ENCODE peak calls at places on chromosomes 4 and X, in four cellular contexts. N is Panc1, X is HL-60, Y is transverse colon. U is an unnamed sample.

GRCh38 chr4:15488658-15489470 is 19.2 kb downstream of the CC2D2A start:
- DNase-seq in N (no peak), X (no peak), Y (no peak), U (no peak)

GRCh38 chr4:8238061-8238511 is 31.5 kb upstream of the HTRA3 start:
- DNase-seq in N (no peak), X (no peak), Y (peak; percentile 67), U (no peak)

GRCh38 chr4:54090804-54091623 is 8.9 kb upstream of the GSX2 start:
- DNase-seq in N (no peak), X (no peak), Y (peak; percentile 50), U (no peak)

GRCh38 chr4:20196476-20196875 is 55.2 kb upstream of the SLIT2 start:
- DNase-seq in N (no peak), X (no peak), Y (no peak), U (no peak)

GRCh38 chrX:12974797-12975669 is at the start of gene TMSB4X:
- DNase-seq in N (no peak), X (peak; percentile 84), Y (peak; percentile 89), U (peak; percentile 93)

GRCh38 chr4:54322817-54323417 is 93.8 kb downstream of the PDGFRA start:
- DNase-seq in N (peak; percentile 20), X (peak; percentile 57), Y (peak; percentile 67), U (no peak)

GRCh38 chrX:122238801-122239200 is 945.3 kb upstream of the GRIA3 start:
- DNase-seq in N (no peak), X (no peak), Y (no peak), U (no peak)

GRCh38 chr4:89995824-89996223 is 101.2 kb downstream of the MMRN1 start:
- DNase-seq in N (no peak), X (no peak), Y (no peak), U (no peak)

GRCh38 chr4:48379587-48380140 is 38.3 kb downstream of the SLAIN2 start:
- DNase-seq in N (no peak), X (no peak), Y (no peak), U (no peak)

GRCh38 chr4:76216975-76217814 is 3.6 kb upstream of the SCARB2 start:
- DNase-seq in N (no peak), X (no peak), Y (no peak), U (no peak)

GRCh38 chrX:118370921-118371624 is 25.2 kb downstream of the WDR44 start:
- DNase-seq in N (no peak), X (no peak), Y (no peak), U (no peak)

GRCh38 chr4:182881928-182882327 is 35.3 kb downstream of the DCTD start:
- DNase-seq in N (no peak), X (no peak), Y (no peak), U (peak; percentile 79)

GRCh38 chr4:43277003-43277402 is 384.5 kb downstream of the GRXCR1 start:
- DNase-seq in N (no peak), X (no peak), Y (no peak), U (no peak)

GRCh38 chrX:15366507-15367352 is 17.5 kb downstream of the VEGFD start:
- DNase-seq in N (no peak), X (peak; percentile 54), Y (no peak), U (no peak)

GRCh38 chr4:25446611-25447010 is 69.5 kb downstream of the ANAPC4 start:
- DNase-seq in N (no peak), X (no peak), Y (no peak), U (no peak)

GRCh38 chr4:10182446-10183424 is 66.1 kb upstream of the WDR1 start:
- DNase-seq in N (no peak), X (no peak), Y (no peak), U (no peak)

GRCh38 chr4:154491731-154492249 is at the start of gene DCHS2:
- DNase-seq in N (no peak), X (no peak), Y (peak; percentile 24), U (peak; percentile 78)

GRCh38 chr4:147830102-147830463 is 98.2 kb downstream of the ARHGAP10 start:
- DNase-seq in N (no peak), X (no peak), Y (no peak), U (no peak)

GRCh38 chr4:182192511-182193181 is 50.6 kb upstream of the TENM3 start:
- DNase-seq in N (no peak), X (no peak), Y (no peak), U (no peak)

GRCh38 chr4:1241936-1242505 is 6.9 kb downstream of the CTBP1 start:
- DNase-seq in N (no peak), X (no peak), Y (peak; percentile 6), U (peak; percentile 62)

GRCh38 chr4:152996101-152996500 is 60.0 kb downstream of the FHDC1 start:
- DNase-seq in N (no peak), X (no peak), Y (no peak), U (no peak)

GRCh38 chrX:50747471-50747900 is 66.5 kb downstream of the SHROOM4 start:
- DNase-seq in N (peak; percentile 15), X (peak; percentile 2), Y (no peak), U (no peak)

GRCh38 chr4:37066149-37066548 is 178.4 kb upstream of the NWD2 start:
- DNase-seq in N (no peak), X (no peak), Y (no peak), U (no peak)

GRCh38 chr4:102640669-102641068 is 120.1 kb downstream of the MANBA start:
- DNase-seq in N (no peak), X (no peak), Y (no peak), U (no peak)

GRCh38 chr4:3323071-3323481 is 30.3 kb downstream of the RGS12 start:
- DNase-seq in N (no peak), X (no peak), Y (no peak), U (no peak)

GRCh38 chrX:153537526-153538295 is 20.3 kb downstream of the ATP2B3 start:
- DNase-seq in N (no peak), X (no peak), Y (no peak), U (no peak)

GRCh38 chrX:74246524-74246923 is 57.5 kb upstream of the ZCCHC13 start:
- DNase-seq in N (peak; percentile 30), X (no peak), Y (no peak), U (no peak)

GRCh38 chrX:10972731-10973130 is 138.4 kb upstream of the HCCS start:
- DNase-seq in N (no peak), X (no peak), Y (no peak), U (no peak)

GRCh38 chrX:10971176-10971575 is 140.0 kb upstream of the HCCS start:
- DNase-seq in N (no peak), X (no peak), Y (no peak), U (no peak)

GRCh38 chrX:10966057-10966456 is 145.1 kb upstream of the HCCS start:
- DNase-seq in N (no peak), X (no peak), Y (no peak), U (no peak)

GRCh38 chrX:10974920-10975319 is 136.2 kb upstream of the HCCS start:
- DNase-seq in N (no peak), X (no peak), Y (no peak), U (no peak)

GRCh38 chrX:10971759-10972158 is 139.4 kb upstream of the HCCS start:
- DNase-seq in N (no peak), X (no peak), Y (no peak), U (no peak)
- H3K27me3 ChIP-seq in N (no peaks in the 10 kb centered on the region), X (no peaks in the 10 kb centered on the region), Y (no peaks in the 10 kb centered on the region), U (no peaks in the 10 kb centered on the region)

DNA sequence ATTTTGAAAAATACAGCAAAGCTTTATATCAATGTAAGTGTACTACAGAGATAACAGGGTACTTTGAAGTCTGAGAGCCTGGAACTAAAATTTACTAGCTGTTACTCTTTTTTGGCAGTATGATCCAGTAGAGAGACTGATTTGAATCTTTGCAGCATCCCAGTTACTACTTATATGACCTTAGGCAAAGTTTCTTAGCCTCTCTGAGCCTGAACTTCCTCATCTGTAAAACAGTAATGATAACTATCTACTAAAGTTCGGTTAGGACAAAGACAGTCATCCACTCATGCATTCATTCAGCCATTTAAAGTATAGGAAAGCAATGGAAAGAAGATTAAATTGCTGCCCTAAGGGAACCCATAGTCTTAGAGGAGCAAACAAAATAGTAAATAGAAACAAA is 10.1 kb downstream of the BRWD3 start:
- DNase-seq in N (no peak), X (no peak), Y (no peak), U (no peak)
- H3K27ac ChIP-seq in N (no peak overlapping the region), X (no peak overlapping the region), Y (no peak overlapping the region), U (no peak overlapping the region)

GRCh38 chrX:134139090-134139489 is 97.9 kb upstream of the CCDC160 start:
- DNase-seq in N (no peak), X (no peak), Y (no peak), U (no peak)
- TF ChIP-seq POLR2AphosphoS5 in N (no peak), X (no peak), Y (no peak), U (no peak)

DNA sequence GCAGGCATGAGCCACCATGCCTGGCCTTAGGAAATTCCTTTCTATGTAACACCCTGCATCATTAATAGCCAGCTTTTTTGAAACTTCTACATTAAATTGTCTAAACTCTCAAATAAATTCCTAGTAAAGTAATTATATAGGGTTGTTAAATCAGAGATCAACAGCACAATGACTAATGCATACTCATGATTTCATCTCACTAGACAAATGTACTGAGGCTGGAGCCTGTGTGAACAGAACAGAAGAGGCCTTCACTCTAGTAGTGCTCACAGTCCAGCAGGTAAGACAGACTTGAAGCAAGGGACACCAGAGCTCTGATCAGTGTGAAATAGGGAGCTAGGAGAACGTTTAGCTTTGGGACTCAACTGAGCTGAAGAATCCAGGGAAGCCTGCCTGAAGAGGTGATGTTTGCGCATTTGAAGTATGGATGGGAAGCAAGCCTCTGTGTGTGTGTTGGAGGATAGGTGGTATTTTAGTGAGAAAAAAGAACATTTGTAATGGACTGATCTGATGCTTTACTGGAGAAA is 3.9 kb downstream of the ZFP42 start:
- DNase-seq in N (no peak), X (no peak), Y (no peak), U (no peak)
- H3K27me3 ChIP-seq in N (no peaks in the 10 kb centered on the region), X (no peaks in the 10 kb centered on the region), Y (peaks cover 11% of the 10 kb centered on the region), U (no peaks in the 10 kb centered on the region)

GRCh38 chr4:62644372-62644771 is 1444.2 kb downstream of the ADGRL3 start:
- DNase-seq in N (no peak), X (peak; percentile 9), Y (peak; percentile 10), U (no peak)
- H3K27ac ChIP-seq in N (no peak overlapping the region), X (no peak overlapping the region), Y (no peak overlapping the region), U (no peak overlapping the region)

GRCh38 chr4:84800256-84800655 is 166.2 kb downstream of the WDFY3 start:
- DNase-seq in N (no peak), X (no peak), Y (no peak), U (no peak)
- TF ChIP-seq POLR2AphosphoS5 in N (no peak), X (no peak), Y (no peak), U (no peak)

GRCh38 chrX:131059231-131059630 is 1.1 kb downstream of the ARHGAP36 start:
- DNase-seq in N (no peak), X (no peak), Y (no peak), U (no peak)
- H3K27me3 ChIP-seq in N (peaks cover 2% of the 10 kb centered on the region), X (peaks cover 2% of the 10 kb centered on the region), Y (peaks cover 10% of the 10 kb centered on the region), U (peaks cover 6% of the 10 kb centered on the region)

U was measured in sigmoid colon.